ENCODE peak calls at places on chromosomes 2 and 18, in four cellular contexts. F, T, W and I are unnamed samples.

GRCh38 chr18:10094154-10094553 is 180.3 kb downstream of the VAPA start:
- DNase-seq in W (no peak), F (no peak), T (peak; percentile 63), I (no peak)

GRCh38 chr2:221914334-221914733 is 342.2 kb upstream of the EPHA4 start:
- DNase-seq in W (no peak), F (no peak), T (no peak), I (no peak)

GRCh38 chr18:78632111-78632541 is 347.5 kb upstream of the SALL3 start:
- DNase-seq in W (no peak), T (peak; percentile 6), F (no peak), I (no peak)

GRCh38 chr2:44722002-44722625 is 219.4 kb upstream of the SIX3 start:
- DNase-seq in F (no peak), W (no peak), T (no peak), I (no peak)

GRCh38 chr2:138994502-138994901 is 214.3 kb upstream of the NXPH2 start:
- DNase-seq in T (no peak), W (no peak), F (no peak), I (peak; percentile 48)

GRCh38 chr18:12880532-12880892 is 3.5 kb downstream of the PTPN2 start:
- DNase-seq in T (no peak), W (no peak), F (no peak), I (no peak)

GRCh38 chr18:47163241-47163640 is 12.9 kb downstream of the IER3IP1 start:
- DNase-seq in F (no peak), W (no peak), T (peak; percentile 94), I (no peak)

GRCh38 chr2:63614983-63615945 is 26.5 kb downstream of the MDH1 start:
- DNase-seq in W (no peak), F (peak; percentile 13), T (peak; percentile 69), I (no peak)

GRCh38 chr2:171747371-171747770 is 60.1 kb downstream of the DYNC1I2 start:
- DNase-seq in F (no peak), T (no peak), W (no peak), I (no peak)

GRCh38 chr2:163338270-163338669 is 397.5 kb downstream of the FIGN start:
- DNase-seq in W (no peak), F (no peak), T (no peak), I (no peak)

GRCh38 chr2:172623249-172623965 is 67.5 kb downstream of the PDK1 start:
- DNase-seq in T (peak; percentile 77), W (no peak), F (peak; percentile 60), I (no peak)

GRCh38 chr2:70887550-70888229 is 48.0 kb upstream of the ATP6V1B1 start:
- DNase-seq in W (no peak), T (no peak), F (no peak), I (no peak)

GRCh38 chr2:239548491-239548890 is 147.7 kb upstream of the HDAC4 start:
- DNase-seq in F (no peak), W (no peak), T (no peak), I (no peak)

GRCh38 chr2:8277921-8278571 is 403.8 kb upstream of the ID2 start:
- DNase-seq in F (no peak), W (no peak), T (no peak), I (no peak)

GRCh38 chr18:54423831-54424230 is 66.1 kb downstream of the C18orf54 start:
- DNase-seq in F (no peak), T (no peak), W (no peak), I (no peak)

GRCh38 chr2:174573621-174574081 is 24.0 kb downstream of the WIPF1 start:
- DNase-seq in T (no peak), W (no peak), F (no peak), I (no peak)

GRCh38 chr2:182372661-182373060 is 54.2 kb downstream of the PDE1A start:
- DNase-seq in F (peak; percentile 57), T (peak; percentile 90), W (no peak), I (peak; percentile 70)

GRCh38 chr2:224875870-224876269 is 159.7 kb upstream of the CCDC195 start:
- DNase-seq in T (no peak), F (no peak), W (no peak), I (no peak)

GRCh38 chr18:54260376-54261072 is 8.8 kb upstream of the POLI start:
- DNase-seq in W (no peak), F (no peak), T (peak; percentile 52), I (no peak)

GRCh38 chr18:36758623-36759022 is 70.2 kb downstream of the TPGS2 start:
- DNase-seq in W (no peak), T (no peak), F (no peak), I (no peak)

GRCh38 chr18:6561029-6561861 is 146.5 kb upstream of the L3MBTL4 start:
- DNase-seq in F (no peak), W (no peak), T (peak; percentile 35), I (peak; percentile 94)

GRCh38 chr2:120466704-120467054 is 120.7 kb downstream of the INHBB start:
- DNase-seq in F (no peak), W (no peak), T (no peak), I (no peak)

GRCh38 chr2:109079590-109079989 is 49.4 kb upstream of the SH3RF3 start:
- DNase-seq in F (no peak), T (no peak), W (no peak), I (no peak)

GRCh38 chr2:127701651-127702394 is 526 bp downstream of the SFT2D3 start:
- DNase-seq in F (no peak), W (peak; percentile 41), T (peak; percentile 71), I (peak; percentile 49)
- TF ChIP-seq CTCF in F (peak; percentile 13), W (no peak), T (no peak), I (no peak)

DNA sequence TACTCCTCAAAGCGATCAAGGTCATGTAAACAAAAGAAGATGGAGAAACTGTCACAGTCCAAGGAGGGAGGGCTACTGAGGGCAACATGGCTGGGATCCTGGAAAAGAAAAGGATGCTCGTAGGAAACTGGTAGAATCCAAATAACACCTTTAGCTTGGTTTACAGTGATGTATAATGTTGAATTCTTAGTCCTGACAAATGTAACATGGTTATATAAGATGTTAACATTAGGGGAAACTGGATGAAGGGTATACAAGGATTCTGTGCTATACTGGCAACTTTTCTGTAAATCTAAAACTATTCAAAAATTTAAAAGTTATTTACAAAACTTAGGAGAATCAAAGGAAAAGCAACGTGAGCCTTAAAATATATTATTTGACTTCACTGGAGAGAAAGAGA is 257.0 kb downstream of the TTC32 start:
- DNase-seq in T (no peak), W (no peak), F (no peak), I (no peak)
- H3K4me3 ChIP-seq in T (no peak overlapping the region), W (no peak overlapping the region), F (no peak overlapping the region), I (no peak overlapping the region)

DNA sequence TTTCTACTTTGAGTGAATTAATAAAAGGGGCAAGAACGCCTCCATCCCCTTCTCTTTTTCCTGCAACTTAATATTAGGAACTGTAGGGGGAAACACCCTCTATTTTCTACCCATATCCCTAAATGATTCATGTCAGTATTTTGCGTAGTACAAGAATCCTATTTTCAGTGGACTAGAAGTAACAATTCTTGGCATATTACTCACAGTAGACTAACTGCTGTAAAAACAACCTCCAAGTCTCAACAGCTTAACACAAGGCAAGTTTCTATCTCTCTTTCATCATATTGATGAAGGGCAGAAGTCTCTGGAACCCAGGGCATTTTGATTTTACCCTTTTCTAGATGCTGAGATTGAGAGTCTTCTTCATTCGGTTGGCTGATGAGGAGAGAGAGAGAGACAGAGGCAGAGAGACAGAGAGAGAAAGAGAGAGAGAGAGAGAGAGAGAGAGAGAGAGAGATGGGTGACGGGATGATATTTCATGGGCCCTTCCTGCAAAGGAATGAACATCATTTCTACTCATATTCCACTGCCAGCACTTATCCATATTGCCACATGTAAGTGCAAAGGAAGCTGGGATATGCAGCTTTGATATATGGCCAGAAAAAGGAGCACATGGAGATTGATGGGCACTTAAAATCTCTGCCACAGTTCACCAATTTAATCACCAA is 481.6 kb downstream of the LPIN1 start:
- DNase-seq in W (no peak), F (peak; percentile 62), T (peak; percentile 88), I (peak; percentile 32)
- TF ChIP-seq CTCF in W (no peak), F (peak; percentile 3), T (peak; percentile 6), I (no peak)

GRCh38 chr2:207763308-207763707 is 6.4 kb downstream of the FZD5 start:
- DNase-seq in T (no peak), W (no peak), F (no peak), I (no peak)
- H3K4me3 ChIP-seq in T (no peak overlapping the region), W (no peak overlapping the region), F (no peak overlapping the region), I (no peak overlapping the region)

GRCh38 chr18:44409071-44409470 is 271.6 kb upstream of the SETBP1 start:
- DNase-seq in F (no peak), T (no peak), W (no peak), I (no peak)
- TF ChIP-seq CTCF in F (no peak), T (no peak), W (no peak), I (no peak)

GRCh38 chr2:240589381-240589780 is 2.8 kb downstream of the CAPN10 start:
- DNase-seq in W (no peak), T (no peak), F (no peak), I (no peak)
- H3K4me3 ChIP-seq in W (no peak overlapping the region), T (no peak overlapping the region), F (no peak overlapping the region), I (no peak overlapping the region)